ENCODE peak calls at places on chromosome 9, in seven cellular contexts. J, O, L, F, H, V and B are unnamed samples.

GRCh38 chr9:87878930-87879603 is 3.6 kb upstream of the SPATA31E1 start:
- DNase-seq in J (peak; percentile 84), O (no peak), L (no peak), F (no peak), H (no peak), V (no peak), B (peak; percentile 78)

GRCh38 chr9:132181796-132182521 is 20.1 kb downstream of the NTNG2 start:
- DNase-seq in J (no peak), O (no peak), L (no peak), F (no peak), H (no peak), V (no peak), B (peak; percentile 17)

GRCh38 chr9:18585996-18586395 is 112.0 kb downstream of the ADAMTSL1 start:
- DNase-seq in J (peak; percentile 75), O (no peak), L (no peak), F (no peak), H (no peak), V (no peak), B (peak; percentile 39)

GRCh38 chr9:113368348-113368747 is 8.4 kb downstream of the HDHD3 start:
- DNase-seq in J (no peak), O (no peak), L (no peak), F (no peak), H (no peak), V (no peak), B (no peak)

GRCh38 chr9:108386859-108387384 is 468.9 kb downstream of the ACTL7B start:
- DNase-seq in J (peak; percentile 87), O (no peak), L (no peak), F (no peak), H (no peak), V (no peak), B (peak; percentile 92)

GRCh38 chr9:10855847-10856246 is 243.0 kb upstream of the PTPRD start:
- DNase-seq in J (no peak), O (no peak), L (no peak), F (no peak), H (no peak), V (no peak), B (no peak)

GRCh38 chr9:116673375-116673774 is 13.7 kb upstream of the TRIM32 start:
- DNase-seq in J (peak; percentile 88), O (no peak), L (no peak), F (no peak), H (no peak), V (no peak), B (peak; percentile 33)

GRCh38 chr9:83059417-83059816 is 3.5 kb downstream of the RASEF start:
- DNase-seq in J (no peak), O (no peak), L (peak; percentile 28), F (no peak), H (no peak), V (no peak), B (no peak)

GRCh38 chr9:99801775-99802174 is 19.9 kb upstream of the NR4A3 start:
- DNase-seq in J (no peak), O (no peak), L (no peak), F (no peak), H (no peak), V (no peak), B (no peak)

GRCh38 chr9:81318571-81318970 is 370.8 kb downstream of the TLE1 start:
- DNase-seq in J (peak; percentile 38), O (no peak), L (no peak), F (no peak), H (no peak), V (no peak), B (peak; percentile 20)